ENCODE peak calls at places on chromosomes 5 and 9, in six cellular contexts. W is NAMALWA, S is choroid plexus epithelial cell, H is WERI-Rb-1, E is GM10248, J is COR-L47. Y is an unnamed sample.

GRCh38 chr5:118354806-118355205 is 633.5 kb downstream of the DTWD2 start:
- DNase-seq in W (no peak), S (peak; percentile 1), H (no peak), E (no peak), J (no peak), Y (no peak)

GRCh38 chr5:17990168-17990567 is 355.9 kb downstream of the TAF11L14 start:
- DNase-seq in W (no peak), S (no peak), H (no peak), E (no peak), J (peak; percentile 75), Y (no peak)

GRCh38 chr5:59905217-59905616 is 11.7 kb upstream of the PDE4D start:
- DNase-seq in W (no peak), S (no peak), H (no peak), E (no peak), J (no peak), Y (no peak)

GRCh38 chr5:14809369-14810144 is 62.0 kb downstream of the ANKH start:
- DNase-seq in W (peak; percentile 72), S (peak; percentile 92), H (no peak), E (peak; percentile 75), J (no peak), Y (peak; percentile 52)

GRCh38 chr5:67149057-67149634 is 47.5 kb downstream of the CD180 start:
- DNase-seq in W (no peak), S (no peak), H (no peak), E (no peak), J (no peak), Y (no peak)

GRCh38 chr5:60295423-60295822 is 401.9 kb upstream of the PDE4D start:
- DNase-seq in W (peak; percentile 23), S (peak; percentile 72), H (peak; percentile 57), E (peak; percentile 9), J (peak; percentile 22), Y (no peak)

GRCh38 chr5:146539973-146540372 is 24.0 kb upstream of the GPR151 start:
- DNase-seq in W (no peak), S (no peak), H (no peak), E (no peak), J (no peak), Y (no peak)

GRCh38 chr9:112700080-112700479 is 17.8 kb downstream of the INIP start:
- DNase-seq in W (no peak), S (peak; percentile 26), H (no peak), E (no peak), J (no peak), Y (no peak)

GRCh38 chr5:139342423-139342723 is 719 bp downstream of the PAIP2 start:
- DNase-seq in W (no peak), S (no peak), H (no peak), E (peak; percentile 87), J (no peak), Y (peak; percentile 90)

GRCh38 chr5:93603711-93604118 is 20.7 kb downstream of the NR2F1 start:
- DNase-seq in W (no peak), S (peak; percentile 67), H (peak; percentile 40), E (no peak), J (no peak), Y (no peak)

GRCh38 chr9:110152704-110153374 is 55.1 kb downstream of the C9orf152 start:
- DNase-seq in W (peak; percentile 85), S (peak; percentile 73), H (peak; percentile 39), E (no peak), J (peak; percentile 45), Y (no peak)

GRCh38 chr5:105593011-105593760 is 2030.6 kb upstream of the NUDT12 start:
- DNase-seq in W (no peak), S (no peak), H (no peak), E (no peak), J (no peak), Y (no peak)